ENCODE peak calls at places on chromosomes 6 and 20, in four cellular contexts. Z is T follicular helper cell, G is NCI-H524 treated with DMSO at 0.1 percent for 48 hours, H is nephron progenitor cell. V is an unnamed sample.
A peak's percentile ranks its signal among the peaks of the same experiment; 100 is the strongest.

GRCh38 chr20:51335329-51335841 is 207.1 kb downstream of the NFATC2 start:
- DNase-seq in Z (no peak), G (no peak), H (no peak), V (no peak)

GRCh38 chr6:140581601-140582000 is 1207.2 kb upstream of the CITED2 start:
- DNase-seq in Z (no peak), G (no peak), H (no peak), V (no peak)

GRCh38 chr6:144411506-144412165 is 126.5 kb downstream of the UTRN start:
- DNase-seq in Z (no peak), G (peak; percentile 12), H (no peak), V (no peak)

GRCh38 chr6:35507221-35507620 is 5.5 kb downstream of the TULP1 start:
- DNase-seq in Z (no peak), G (no peak), H (no peak), V (no peak)

GRCh38 chr20:56268536-56268935 is 20.0 kb downstream of the MC3R start:
- DNase-seq in Z (no peak), G (no peak), H (no peak), V (no peak)

GRCh38 chr6:43738267-43738676 is 31.7 kb upstream of the VEGFA start:
- DNase-seq in Z (no peak), G (no peak), H (no peak), V (peak; percentile 26)

GRCh38 chr20:21166801-21167200 is 40.9 kb downstream of the KIZ start:
- DNase-seq in Z (no peak), G (no peak), H (no peak), V (no peak)

GRCh38 chr6:149125309-149125708 is 192.2 kb upstream of the TAB2 start:
- DNase-seq in Z (no peak), G (no peak), H (no peak), V (no peak)

GRCh38 chr20:32052090-32052791 is at the start of gene HCK:
- DNase-seq in Z (no peak), G (no peak), H (peak; percentile 39), V (no peak)

GRCh38 chr20:24999568-24999967 is 7.0 kb upstream of the APMAP start:
- DNase-seq in Z (no peak), G (no peak), H (no peak), V (no peak)

GRCh38 chr20:48777821-48778220 is 50.0 kb downstream of the PREX1 start:
- DNase-seq in Z (no peak), G (no peak), H (no peak), V (no peak)

GRCh38 chr6:142301421-142302391 is at the start of gene ADGRG6:
- DNase-seq in Z (no peak), G (no peak), H (peak; percentile 71), V (peak; percentile 68)

GRCh38 chr6:195861-196360 is 96.4 kb upstream of the DUSP22 start:
- DNase-seq in Z (peak; percentile 31), G (no peak), H (no peak), V (no peak)

GRCh38 chr6:41705996-41706835 is 29.2 kb downstream of the TFEB start:
- DNase-seq in Z (no peak), G (no peak), H (peak; percentile 66), V (no peak)

GRCh38 chr20:3164763-3165410 is 5.2 kb upstream of the FASTKD5 start:
- DNase-seq in Z (no peak), G (no peak), H (no peak), V (no peak)

GRCh38 chr6:170063851-170064617 is 226.8 kb downstream of the DLL1 start:
- DNase-seq in Z (no peak), G (no peak), H (peak; percentile 34), V (peak; percentile 29)

GRCh38 chr6:49004806-49005205 is 458.2 kb downstream of the MMUT start:
- DNase-seq in Z (no peak), G (no peak), H (no peak), V (no peak)

GRCh38 chr20:5156670-5157448 is 30.1 kb downstream of the CDS2 start:
- DNase-seq in Z (no peak), G (peak; percentile 15), H (no peak), V (no peak)

GRCh38 chr6:292506-293184 is 358 bp downstream of the DUSP22 start:
- DNase-seq in Z (peak; percentile 64), G (no peak), H (peak; percentile 58), V (peak; percentile 91)

GRCh38 chr6:138328210-138328609 is 49.5 kb upstream of the SMIM28 start:
- DNase-seq in Z (no peak), G (no peak), H (no peak), V (no peak)

GRCh38 chr20:56566621-56567020 is 33.6 kb downstream of the FAM209B start:
- DNase-seq in Z (no peak), G (no peak), H (no peak), V (no peak)

GRCh38 chr6:35028781-35029180 is 112.4 kb downstream of the TCP11 start:
- DNase-seq in Z (no peak), G (no peak), H (no peak), V (no peak)

GRCh38 chr6:113190170-113190569 is 667.0 kb upstream of the MARCKS start:
- DNase-seq in Z (no peak), G (no peak), H (no peak), V (no peak)